ENCODE peak calls at places on chromosomes 7 and 10, in eight cellular contexts. Y is SK-N-MC; G is A549; T is GM12892; E is left lung; X is stimulated activated CD8-positive, alpha-beta memory T cell treated with anti-CD3 and anti-CD28 coated beads, Interleukin-12 subunit alpha, Interleukin-12 subunit beta, amount 100 ng/mL, for 4 hours; B is Right ventricle myocardium superior; S is ELR. F is an unnamed sample.

GRCh38 chr7:116863168-116863670 is 832 bp downstream of the CAPZA2 start:
- DNase-seq in Y (no peak), G (peak; percentile 31), T (peak; percentile 21), E (peak; percentile 34), X (no peak), B (no peak), S (peak; percentile 40), F (no peak)

GRCh38 chr10:6256439-6256838 is 53.7 kb downstream of the PFKFB3 start:
- DNase-seq in Y (no peak), G (no peak), T (no peak), E (no peak), X (no peak), B (no peak), S (no peak), F (no peak)

GRCh38 chr10:5614081-5614721 is 52.2 kb downstream of the ASB13 start:
- DNase-seq in Y (no peak), G (no peak), T (no peak), E (no peak), X (no peak), B (no peak), S (no peak), F (no peak)

GRCh38 chr7:99782012-99782953 is 1.7 kb downstream of the CYP3A4 start:
- DNase-seq in Y (no peak), G (no peak), T (no peak), E (no peak), X (no peak), B (no peak), S (no peak), F (no peak)

GRCh38 chr10:4947039-4947634 is 16.1 kb upstream of the AKR1C1 start:
- DNase-seq in Y (no peak), G (peak; percentile 49), T (no peak), E (no peak), X (no peak), B (no peak), S (peak; percentile 4), F (no peak)

GRCh38 chr10:117166420-117167345 is 28.6 kb upstream of the VAX1 start:
- DNase-seq in Y (no peak), G (no peak), T (no peak), E (no peak), X (no peak), B (no peak), S (no peak), F (no peak)

GRCh38 chr10:91875779-91876178 is 33.5 kb downstream of the FGFBP3 start:
- DNase-seq in Y (no peak), G (no peak), T (no peak), E (no peak), X (no peak), B (no peak), S (no peak), F (peak; percentile 36)

GRCh38 chr10:66678521-66678920 is 247.3 kb upstream of the LRRTM3 start:
- DNase-seq in Y (no peak), G (no peak), T (no peak), E (no peak), X (no peak), B (no peak), S (peak; percentile 34), F (no peak)

GRCh38 chr7:63900394-63901203 is 98.0 kb upstream of the ZNF722 start:
- DNase-seq in Y (no peak), G (peak; percentile 38), T (no peak), E (peak; percentile 94), X (peak; percentile 80), B (peak; percentile 94), S (no peak), F (peak; percentile 64)

GRCh38 chr10:71769279-71769823 is 4.0 kb downstream of the VSIR start:
- DNase-seq in Y (no peak), G (no peak), T (no peak), E (no peak), X (no peak), B (peak; percentile 26), S (peak; percentile 30), F (no peak)

GRCh38 chr7:94580601-94581000 is 71.0 kb downstream of the CASD1 start:
- DNase-seq in Y (no peak), G (peak; percentile 85), T (no peak), E (no peak), X (no peak), B (no peak), S (peak; percentile 23), F (no peak)

GRCh38 chr10:1737222-1738061 is at the start of gene ADARB2:
- DNase-seq in Y (peak; percentile 50), G (no peak), T (peak; percentile 54), E (no peak), X (no peak), B (no peak), S (no peak), F (peak; percentile 64)

GRCh38 chr10:93417886-93418285 is 64.2 kb downstream of the MYOF start:
- DNase-seq in Y (no peak), G (no peak), T (no peak), E (no peak), X (no peak), B (no peak), S (no peak), F (no peak)

GRCh38 chr10:61594430-61594829 is 68.3 kb upstream of the CABCOCO1 start:
- DNase-seq in Y (no peak), G (no peak), T (no peak), E (no peak), X (no peak), B (no peak), S (no peak), F (no peak)

GRCh38 chr10:35059486-35059885 is 30.7 kb downstream of the CUL2 start:
- DNase-seq in Y (no peak), G (no peak), T (no peak), E (no peak), X (no peak), B (no peak), S (no peak), F (no peak)

GRCh38 chr7:30752979-30753378 is 1.0 kb downstream of the INMT start:
- DNase-seq in Y (no peak), G (no peak), T (no peak), E (no peak), X (no peak), B (peak; percentile 88), S (no peak), F (no peak)

GRCh38 chr7:151736403-151736909 is 140.5 kb downstream of the PRKAG2 start:
- DNase-seq in Y (no peak), G (peak; percentile 84), T (no peak), E (peak; percentile 62), X (no peak), B (peak; percentile 78), S (peak; percentile 93), F (no peak)

GRCh38 chr10:32060372-32060771 is 4.1 kb upstream of the KIF5B start:
- DNase-seq in Y (no peak), G (no peak), T (no peak), E (no peak), X (no peak), B (no peak), S (no peak), F (no peak)

GRCh38 chr7:76020031-76020714 is 25.8 kb upstream of the TMEM120A start:
- DNase-seq in Y (no peak), G (peak; percentile 77), T (peak; percentile 56), E (peak; percentile 69), X (peak; percentile 38), B (peak; percentile 87), S (peak; percentile 67), F (peak; percentile 69)

GRCh38 chr10:97584060-97584797 is at the start of gene HOGA1:
- DNase-seq in Y (no peak), G (peak; percentile 92), T (no peak), E (peak; percentile 61), X (no peak), B (peak; percentile 90), S (peak; percentile 44), F (no peak)

GRCh38 chr7:108266489-108266888 is 136.3 kb upstream of the LAMB4 start:
- DNase-seq in Y (no peak), G (no peak), T (no peak), E (no peak), X (no peak), B (no peak), S (no peak), F (no peak)

GRCh38 chr7:82335927-82336326 is 107.7 kb downstream of the CACNA2D1 start:
- DNase-seq in Y (peak; percentile 35), G (peak; percentile 28), T (no peak), E (no peak), X (no peak), B (no peak), S (peak; percentile 29), F (no peak)

GRCh38 chr10:58641095-58641531 is 128.4 kb downstream of the BICC1 start:
- DNase-seq in Y (no peak), G (peak; percentile 94), T (no peak), E (no peak), X (no peak), B (no peak), S (peak; percentile 80), F (no peak)

F was measured in D721Med.